ENCODE peak calls at places on chromosomes 11 and 22, in seven cellular contexts. D is CD4-positive, alpha-beta T cell; N is activated CD4-positive, CD25-positive, alpha-beta regulatory T cell; T is NCI-H1930; L is activated T-helper 1 cell treated with anti-CD3 and anti-CD28 coated beads, Interleukin-2, amount 50 U/mL, for 16 hours; Q is amniotic stem cell; W is T-cell. A is an unnamed sample.

GRCh38 chr22:30609260-30610185 is 2.5 kb downstream of the TCN2 start:
- DNase-seq in D (no peak), Q (peak; percentile 60), T (no peak), L (no peak), N (no peak), W (no peak), A (no peak)

GRCh38 chr11:128207861-128208321 is 379.5 kb downstream of the ETS1 start:
- DNase-seq in N (no peak), D (no peak), Q (peak; percentile 14), L (no peak), W (no peak), T (no peak), A (peak; percentile 66)

GRCh38 chr11:77198440-77198849 is 70.4 kb downstream of the MYO7A start:
- DNase-seq in L (no peak), T (no peak), Q (no peak), N (no peak), D (no peak), W (no peak), A (no peak)

GRCh38 chr11:107263865-107264563 is 193.6 kb downstream of the CWF19L2 start:
- DNase-seq in D (no peak), W (no peak), T (no peak), Q (no peak), N (no peak), L (no peak), A (no peak)

GRCh38 chr11:94675239-94675638 is 92.9 kb upstream of the AMOTL1 start:
- DNase-seq in N (no peak), W (no peak), L (no peak), Q (no peak), D (no peak), T (no peak), A (no peak)

GRCh38 chr22:24744638-24745037 is 29.9 kb downstream of the PIWIL3 start:
- DNase-seq in D (no peak), Q (no peak), L (no peak), W (no peak), T (no peak), N (no peak), A (no peak)

GRCh38 chr11:7467652-7468051 is 17.7 kb upstream of the OLFML1 start:
- DNase-seq in W (no peak), T (no peak), L (no peak), D (no peak), N (no peak), Q (no peak), A (no peak)

GRCh38 chr11:85823816-85824215 is 12.9 kb upstream of the SYTL2 start:
- DNase-seq in L (peak; percentile 41), D (peak; percentile 57), W (peak; percentile 83), Q (no peak), T (no peak), N (no peak), A (no peak)

GRCh38 chr11:130504317-130504716 is 55.9 kb downstream of the ADAMTS15 start:
- DNase-seq in T (no peak), D (no peak), W (no peak), L (no peak), Q (no peak), N (no peak), A (no peak)

GRCh38 chr22:39805117-39805516 is 88.4 kb downstream of the ENTHD1 start:
- DNase-seq in D (no peak), T (no peak), Q (no peak), L (no peak), W (no peak), N (no peak), A (no peak)

GRCh38 chr11:123180166-123180565 is 14.9 kb downstream of the CLMP start:
- DNase-seq in T (no peak), L (no peak), N (no peak), Q (no peak), W (no peak), D (no peak), A (no peak)

GRCh38 chr11:64843971-64844329 is 503 bp downstream of the CDC42BPG start:
- DNase-seq in T (no peak), D (no peak), N (no peak), Q (no peak), W (no peak), L (no peak), A (no peak)

GRCh38 chr22:49935561-49935960 is 17.1 kb downstream of the CRELD2 start:
- DNase-seq in N (peak; percentile 55), L (no peak), W (no peak), Q (no peak), D (peak; percentile 51), T (no peak), A (no peak)

GRCh38 chr11:108253176-108253575 is 30.3 kb downstream of the ATM start:
- DNase-seq in N (no peak), W (no peak), L (no peak), D (no peak), T (no peak), Q (no peak), A (no peak)